ENCODE peak calls at places on chromosomes 13 and 19, in five cellular contexts. W, P, N, T and Z are unnamed samples.

GRCh38 chr13:38391341-38391740 is 41.7 kb downstream of the UFM1 start:
- DNase-seq in N (no peak), W (no peak), P (no peak), T (no peak), Z (no peak)

GRCh38 chr13:50122465-50122864 is 107.2 kb downstream of the KCNRG start:
- DNase-seq in N (no peak), T (no peak), P (no peak), W (no peak), Z (no peak)

GRCh38 chr19:45403781-45404556 is 900 bp downstream of the PPP1R13L start:
- DNase-seq in T (no peak), P (no peak), N (no peak), W (peak), Z (peak)

GRCh38 chr13:35909837-35910236 is 221.3 kb downstream of the DCLK1 start:
- DNase-seq in N (no peak), T (no peak), P (no peak), W (no peak), Z (no peak)

GRCh38 chr19:11697284-11697855 is 41.4 kb downstream of the ZNF823 start:
- DNase-seq in N (no peak), W (no peak), T (no peak), P (no peak), Z (no peak)

GRCh38 chr19:40932008-40932959 is 50.3 kb upstream of the CYP2A7 start:
- DNase-seq in W (no peak), N (no peak), P (no peak), T (no peak), Z (no peak)

GRCh38 chr13:46726347-46726746 is 70.6 kb downstream of the ESD start:
- DNase-seq in T (no peak), P (no peak), N (no peak), W (no peak), Z (no peak)

GRCh38 chr19:3108775-3109174 is 14.6 kb downstream of the GNA11 start:
- DNase-seq in P (no peak), N (no peak), T (peak), W (peak), Z (peak)

GRCh38 chr19:44748426-44749254 is at the start of gene BCL3:
- DNase-seq in P (peak), N (no peak), T (peak), W (peak), Z (no peak)

GRCh38 chr13:26663801-26664200 is 96.8 kb downstream of the GPR12 start:
- DNase-seq in N (no peak), T (no peak), P (no peak), W (no peak), Z (no peak)

GRCh38 chr13:27280009-27280646 is 9.5 kb downstream of the RASL11A start:
- DNase-seq in P (no peak), W (no peak), N (no peak), T (no peak), Z (no peak)

GRCh38 chr19:850221-850978 is 1.7 kb upstream of the ELANE start:
- DNase-seq in W (peak), N (peak), T (peak), P (peak), Z (no peak)

GRCh38 chr13:34942732-34943674 is 933 bp downstream of the NBEA start:
- DNase-seq in W (peak), N (no peak), T (no peak), P (no peak), Z (peak)

GRCh38 chr19:41205995-41206394 is 13.0 kb downstream of the CYP2S1 start:
- DNase-seq in P (no peak), N (no peak), T (no peak), W (no peak), Z (no peak)

GRCh38 chr19:14943601-14944000 is 2.3 kb downstream of the OR7C2 start:
- DNase-seq in W (no peak), N (no peak), P (no peak), T (no peak), Z (no peak)

DNA sequence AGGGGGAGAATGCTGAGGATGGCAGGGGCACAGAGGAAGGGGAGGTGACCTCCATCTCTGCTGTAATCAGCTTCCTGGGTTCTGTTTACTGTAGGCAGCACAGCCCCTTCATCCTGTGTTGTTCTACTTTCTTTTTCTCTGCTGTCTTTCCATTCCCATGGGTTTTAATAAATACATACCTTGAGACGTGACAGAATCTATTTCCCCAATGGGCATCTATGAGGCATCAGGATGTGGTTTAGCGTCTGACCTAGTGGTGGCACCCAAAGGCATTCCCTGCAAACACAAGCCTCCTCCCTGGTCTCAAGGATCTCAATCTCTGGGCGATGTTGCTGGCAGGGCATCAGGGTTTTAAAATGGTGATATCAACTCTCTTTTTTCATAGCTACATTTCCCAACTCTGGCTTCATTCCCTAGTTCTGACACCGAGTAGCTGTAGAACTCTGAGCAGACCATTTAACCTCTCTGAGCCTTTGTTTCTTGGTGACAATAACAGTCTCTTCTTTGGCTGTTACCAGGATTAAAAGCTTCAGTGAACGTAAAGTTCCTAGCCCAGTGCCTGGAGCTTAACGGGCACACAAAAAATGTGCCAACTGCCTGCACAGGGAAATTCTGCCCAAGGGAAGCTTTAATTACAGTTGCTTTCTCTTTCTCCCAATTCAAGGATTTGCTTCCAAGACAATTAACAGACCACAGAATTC is 60.9 kb downstream of the ALOX5AP start:
- DNase-seq in N (no peak), W (no peak), P (peak), T (peak), Z (no peak)
- TF ChIP-seq CTCF in N (peak), W (no peak), P (no peak), T (no peak), Z (no peak)

GRCh38 chr19:39406656-39407393 is at the start of gene ZFP36:
- DNase-seq in N (no peak), W (peak), P (peak), T (peak), Z (peak)
- TF ChIP-seq CTCF in N (peak), W (peak), P (no peak), T (no peak), Z (no peak)

GRCh38 chr13:64471916-64472315 is 2758.2 kb downstream of the PCDH9 start:
- DNase-seq in T (peak), W (no peak), N (no peak), P (no peak), Z (no peak)
- TF ChIP-seq CTCF in T (peak), W (no peak), N (peak), P (peak), Z (peak)

DNA sequence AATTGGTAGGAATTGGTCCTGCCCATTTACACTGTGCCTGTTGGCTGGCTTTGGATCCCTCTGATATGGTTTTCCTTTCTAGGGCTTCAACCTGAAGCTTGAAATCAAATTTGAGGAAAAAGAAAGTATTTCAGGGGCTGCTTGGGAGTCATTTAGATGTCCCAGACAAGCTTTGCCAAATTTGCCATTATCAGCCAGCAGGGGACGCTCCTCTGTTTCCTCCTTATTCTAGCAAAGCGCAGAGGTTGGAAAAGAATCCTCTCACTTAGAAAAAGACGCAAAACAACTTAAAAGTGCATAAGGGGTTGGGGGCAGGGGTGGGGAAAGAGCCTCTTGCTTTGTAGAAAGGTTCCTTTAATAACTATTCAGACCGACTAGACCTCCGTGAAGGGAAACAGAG is 1211.1 kb upstream of the PCDH20 start:
- DNase-seq in P (no peak), T (no peak), N (no peak), W (no peak), Z (no peak)
- TF ChIP-seq CTCF in P (no peak), T (no peak), N (no peak), W (no peak), Z (peak)

DNA sequence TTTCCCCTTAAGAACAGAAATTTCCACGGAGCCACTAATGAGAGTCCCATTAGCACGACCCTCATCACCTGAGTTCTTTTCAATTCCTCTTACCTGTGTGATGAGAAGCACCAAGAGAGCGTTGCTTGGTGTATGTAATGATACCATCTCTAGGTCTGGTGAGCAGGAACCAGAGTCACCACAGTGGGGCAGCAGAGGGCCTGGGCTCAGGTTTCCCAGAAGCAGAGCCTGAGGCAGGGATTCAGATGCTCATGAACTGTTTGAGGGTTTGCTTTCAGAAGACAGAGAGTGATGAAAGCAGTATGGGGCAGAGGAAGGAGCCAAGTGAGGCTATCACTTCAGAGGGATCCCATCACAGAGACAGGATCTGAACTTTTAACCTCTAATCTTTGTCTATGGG is 3.1 kb upstream of the PTPRH start:
- DNase-seq in N (no peak), P (no peak), W (no peak), T (no peak), Z (no peak)
- TF ChIP-seq CTCF in N (peak), P (no peak), W (peak), T (peak), Z (peak)

GRCh38 chr13:45464687-45465453 is at the start of gene COG3:
- DNase-seq in P (peak), W (peak), T (peak), N (peak), Z (peak)
- TF ChIP-seq CTCF in P (peak), W (peak), T (no peak), N (peak), Z (peak)